ENCODE peak calls at places on chromosomes 6 and 20, in nine cellular contexts. Y, A, T, R, D, Z, X, I and K are unnamed samples.
A peak's percentile ranks its signal among the peaks of the same experiment; 100 is the strongest.

GRCh38 chr20:32970973-32971300 is 33.3 kb downstream of the SUN5 start:
- DNase-seq in X (no peak), Z (peak; percentile 64), T (no peak), I (no peak), Y (no peak), D (no peak), A (no peak), R (no peak), K (no peak)

GRCh38 chr6:3867616-3868502 is 18.7 kb downstream of the FAM50B start:
- DNase-seq in R (no peak), X (no peak), D (no peak), I (no peak), T (no peak), A (no peak), Y (no peak), Z (peak; percentile 35), K (no peak)

GRCh38 chr20:37670426-37670825 is 23.4 kb upstream of the CTNNBL1 start:
- DNase-seq in T (no peak), A (no peak), I (no peak), Y (no peak), X (no peak), Z (no peak), D (no peak), R (no peak), K (no peak)

GRCh38 chr6:71387179-71387578 is 98.6 kb downstream of the OGFRL1 start:
- DNase-seq in Y (no peak), R (no peak), X (no peak), Z (no peak), A (no peak), T (no peak), D (no peak), I (no peak), K (no peak)

GRCh38 chr20:62215020-62215990 is 4.8 kb downstream of the HRH3 start:
- DNase-seq in T (no peak), R (peak; percentile 79), I (no peak), X (no peak), Z (no peak), A (no peak), Y (no peak), D (no peak), K (no peak)

GRCh38 chr6:35483892-35484645 is 12.8 kb downstream of the TEAD3 start:
- DNase-seq in X (no peak), I (no peak), A (no peak), Z (no peak), D (no peak), T (no peak), R (no peak), Y (no peak), K (no peak)

GRCh38 chr6:132357120-132357519 is 44.2 kb downstream of the MOXD1 start:
- DNase-seq in T (no peak), X (no peak), I (no peak), Z (no peak), R (no peak), Y (no peak), A (no peak), D (no peak), K (no peak)

GRCh38 chr20:11304811-11305210 is 612.9 kb upstream of the BTBD3 start:
- DNase-seq in Z (no peak), T (no peak), D (no peak), R (no peak), Y (no peak), A (no peak), I (no peak), X (no peak), K (no peak)

GRCh38 chr6:148548749-148549140 is 198.1 kb upstream of the UST start:
- DNase-seq in X (no peak), R (no peak), I (no peak), Z (no peak), D (no peak), Y (no peak), T (no peak), A (no peak), K (no peak)

GRCh38 chr6:35213824-35214756 is at the start of gene SCUBE3:
- DNase-seq in Y (peak; percentile 82), A (peak; percentile 59), T (peak; percentile 36), D (no peak), X (no peak), R (peak; percentile 84), Z (no peak), I (no peak), K (no peak)

GRCh38 chr6:11362481-11363018 is 130.1 kb upstream of the NEDD9 start:
- DNase-seq in Z (no peak), X (no peak), D (no peak), T (no peak), A (no peak), Y (no peak), R (no peak), I (no peak), K (no peak)

GRCh38 chr6:11354019-11354418 is 121.6 kb upstream of the NEDD9 start:
- DNase-seq in A (peak; percentile 79), Z (no peak), R (no peak), T (peak; percentile 70), I (no peak), X (no peak), D (no peak), Y (no peak), K (peak; percentile 21)

GRCh38 chr6:11357285-11357684 is 124.8 kb upstream of the NEDD9 start:
- DNase-seq in Z (no peak), T (no peak), R (no peak), A (no peak), I (no peak), Y (no peak), X (no peak), D (no peak), K (no peak)

GRCh38 chr6:11358904-11359840 is 126.7 kb upstream of the NEDD9 start:
- DNase-seq in D (no peak), A (no peak), Z (no peak), T (no peak), Y (no peak), I (no peak), X (no peak), R (no peak), K (no peak)

DNA sequence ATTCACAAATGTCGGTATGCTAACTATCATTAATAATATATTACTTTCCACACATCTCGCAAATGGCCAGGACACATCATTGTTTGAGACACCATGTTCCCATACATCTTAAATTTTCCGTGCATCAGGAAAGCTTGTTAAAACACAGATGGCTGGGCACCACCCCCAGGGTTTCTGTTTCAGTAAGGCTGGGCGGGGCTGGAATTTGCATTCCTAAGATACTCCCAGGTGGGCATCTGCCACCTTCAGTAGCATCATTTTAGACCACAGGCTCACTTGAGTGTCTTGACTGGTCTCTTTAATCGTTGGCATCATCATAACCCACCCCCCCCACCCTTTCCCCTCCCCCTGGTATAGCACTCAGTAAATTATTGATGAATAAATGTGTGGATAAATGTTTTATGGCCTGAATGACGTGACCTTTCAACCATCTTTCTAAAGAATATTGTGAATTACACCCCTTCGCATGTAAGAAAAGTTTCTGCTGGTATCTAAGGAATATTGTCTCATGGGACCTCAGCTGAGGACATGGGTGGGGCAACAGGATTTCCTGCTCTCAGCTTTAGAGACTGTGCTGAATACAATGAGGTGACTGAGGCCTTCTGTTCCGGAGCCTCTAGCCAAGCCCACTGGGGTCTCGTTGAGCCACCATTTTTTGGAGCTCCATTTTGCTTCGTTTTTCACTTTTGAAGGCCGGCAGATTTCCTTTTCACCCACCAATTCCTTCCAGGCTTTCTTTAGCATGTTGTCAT is 124.1 kb upstream of the NEDD9 start:
- DNase-seq in I (no peak), T (peak; percentile 33), A (no peak), X (no peak), Z (no peak), R (no peak), D (no peak), Y (no peak), K (peak; percentile 16)
- H3K4me1 ChIP-seq in I (peaks cover 41% of the 10 kb centered on the region), T (peaks cover 15% of the 10 kb centered on the region), A (peaks cover 2% of the 10 kb centered on the region), X (peaks cover 29% of the 10 kb centered on the region), Z (peaks cover 29% of the 10 kb centered on the region), R (peaks cover 72% of the 10 kb centered on the region), D (peaks cover 4% of the 10 kb centered on the region), Y (peaks cover 7% of the 10 kb centered on the region), K (peaks cover 71% of the 10 kb centered on the region)

DNA sequence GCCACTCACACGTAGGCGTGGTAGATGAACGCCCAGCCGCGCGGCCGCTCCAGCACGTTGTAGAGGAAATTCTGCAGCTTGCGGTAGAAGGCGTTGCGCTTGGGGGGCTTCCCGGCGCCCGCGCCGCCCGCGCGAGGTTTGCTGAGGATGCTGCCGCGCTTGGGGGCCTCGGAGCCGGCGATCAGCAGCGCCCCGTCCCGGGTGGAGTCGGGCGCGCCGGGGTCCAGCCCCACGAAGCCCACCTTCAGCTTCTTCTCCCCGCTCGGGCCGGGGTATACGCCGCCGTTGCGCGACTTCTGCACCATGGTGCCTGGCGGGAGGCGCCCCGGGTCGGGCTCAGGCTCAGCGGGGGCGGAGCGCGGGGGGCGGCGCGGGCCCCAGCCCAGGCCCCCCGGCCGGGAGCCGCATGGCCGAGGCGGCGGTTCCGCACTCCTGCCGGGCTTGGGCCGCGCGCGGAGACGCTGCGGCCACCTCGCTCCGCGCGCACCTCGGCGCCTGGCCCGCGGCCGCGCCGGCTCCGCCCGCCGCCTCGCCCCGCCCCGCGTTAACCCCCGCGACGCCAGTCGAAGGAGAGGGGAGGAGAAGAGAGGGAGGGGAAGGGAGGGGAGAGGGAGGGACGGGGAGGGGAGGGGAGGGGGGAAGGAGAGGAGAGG is at the start of gene KCNQ2:
- DNase-seq in T (no peak), A (no peak), I (no peak), Z (no peak), R (no peak), X (no peak), Y (no peak), D (no peak), K (no peak)
- H3K27me3 ChIP-seq in T (no peaks in the 10 kb centered on the region), A (no peaks in the 10 kb centered on the region), I (peaks cover 86% of the 10 kb centered on the region), Z (peaks cover 92% of the 10 kb centered on the region), R (peaks cover 46% of the 10 kb centered on the region), X (peaks cover 48% of the 10 kb centered on the region), Y (no peaks in the 10 kb centered on the region), D (peaks cover 30% of the 10 kb centered on the region), K (peaks cover 13% of the 10 kb centered on the region)

GRCh38 chr6:43856005-43856765 is 86.2 kb downstream of the VEGFA start:
- DNase-seq in T (no peak), D (peak; percentile 59), Y (no peak), A (no peak), X (no peak), R (no peak), I (peak; percentile 68), Z (no peak), K (no peak)
- H3K27ac ChIP-seq in T (no peak overlapping the region), D (no peak overlapping the region), Y (no peak overlapping the region), A (no peak overlapping the region), X (no peak overlapping the region), R (no peak overlapping the region), I (no peak overlapping the region), Z (no peak overlapping the region), K (no peak overlapping the region)

DNA sequence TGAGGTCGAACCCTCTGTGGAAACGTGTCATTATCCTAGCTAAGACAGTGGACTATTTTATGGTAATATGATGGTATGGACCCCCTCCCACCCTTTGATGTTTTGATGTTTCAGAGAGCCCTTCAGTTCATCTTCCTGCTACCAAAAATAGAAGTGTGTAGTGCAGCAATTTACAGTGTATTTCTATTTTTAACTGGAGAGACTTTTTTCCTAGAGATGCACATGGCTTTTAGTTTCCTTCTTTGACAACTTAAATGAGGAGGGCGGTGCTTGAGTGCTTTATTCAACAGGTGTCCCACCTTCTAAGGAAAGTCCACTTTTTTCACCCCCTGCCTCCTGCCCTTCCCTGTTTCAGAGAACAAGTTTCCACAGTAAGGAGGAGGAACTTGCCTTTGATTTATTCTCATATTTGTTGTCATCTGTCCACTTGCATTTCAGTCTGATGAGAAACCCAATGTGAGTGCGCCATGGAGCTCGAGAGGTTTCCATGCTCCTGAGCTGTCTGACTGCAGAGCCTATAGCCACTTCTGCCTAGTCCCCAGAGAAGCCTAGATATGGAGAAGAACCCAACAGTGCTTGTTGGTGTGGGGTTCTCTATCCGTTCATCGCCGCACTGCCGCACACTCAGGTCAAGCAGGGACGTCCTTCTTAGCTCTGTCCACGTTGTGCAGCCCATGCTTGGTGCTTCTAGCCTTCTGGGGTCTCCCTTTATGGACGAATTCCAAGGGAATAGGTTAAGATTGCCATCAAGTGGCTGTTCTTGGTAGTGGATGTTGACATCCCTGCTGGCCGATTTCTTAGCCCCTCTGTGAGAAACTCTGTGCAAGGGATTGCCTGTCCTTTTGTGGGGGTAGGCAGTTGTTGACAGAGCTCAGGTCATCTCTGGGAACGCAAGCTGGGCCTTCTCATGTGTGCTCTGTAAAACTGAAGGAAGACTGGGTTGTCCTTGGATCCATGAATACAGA is 144.2 kb downstream of the JARID2 start:
- DNase-seq in T (no peak), I (no peak), A (no peak), X (no peak), Y (peak; percentile 69), D (no peak), R (no peak), Z (no peak), K (no peak)
- H3K4me1 ChIP-seq in T (peaks cover 21% of the 10 kb centered on the region), I (peaks cover 43% of the 10 kb centered on the region), A (no peaks in the 10 kb centered on the region), X (no peaks in the 10 kb centered on the region), Y (peaks cover 27% of the 10 kb centered on the region), D (peaks cover 17% of the 10 kb centered on the region), R (peaks cover 54% of the 10 kb centered on the region), Z (peaks cover 56% of the 10 kb centered on the region), K (peaks cover 37% of the 10 kb centered on the region)